ENCODE peak calls at places on chromosomes 2 and 18, in eight cellular contexts. T is mesothelial cell of epicardium, R is memory B cell, G is T1000, Q is EH, U is NCI-H1048, P is IMR-90, A is right lobe of liver. M is an unnamed sample.

GRCh38 chr2:164066095-164066494 is 330.3 kb upstream of the FIGN start:
- DNase-seq in G (no peak), U (peak), T (no peak), P (no peak), Q (no peak), A (no peak), R (no peak), M (no peak)

GRCh38 chr2:239583879-239584859 is 183.3 kb upstream of the HDAC4 start:
- DNase-seq in Q (no peak), G (no peak), U (no peak), T (no peak), P (no peak), A (no peak), R (no peak), M (no peak)

GRCh38 chr18:23884712-23885375 is 129.7 kb upstream of the TTC39C start:
- DNase-seq in Q (no peak), G (no peak), R (no peak), P (no peak), T (no peak), U (no peak), A (no peak), M (no peak)

GRCh38 chr2:74036450-74037175 is 51.9 kb downstream of the TET3 start:
- DNase-seq in T (no peak), G (no peak), U (no peak), P (no peak), A (no peak), R (no peak), Q (no peak), M (no peak)

GRCh38 chr2:240564571-240565266 is 3.6 kb upstream of the RNPEPL1 start:
- DNase-seq in T (no peak), A (no peak), R (peak), G (no peak), P (peak), Q (no peak), U (no peak), M (no peak)

GRCh38 chr2:217014298-217015116 is 154.6 kb upstream of the TNP1 start:
- DNase-seq in G (no peak), P (no peak), R (no peak), Q (no peak), T (no peak), A (no peak), U (no peak), M (no peak)

GRCh38 chr18:46289931-46290330 is 185.7 kb downstream of the HAUS1 start:
- DNase-seq in T (no peak), G (no peak), R (no peak), P (no peak), A (no peak), U (no peak), Q (no peak), M (no peak)

GRCh38 chr2:120576509-120577474 is 158.9 kb upstream of the GLI2 start:
- DNase-seq in A (peak), U (no peak), P (peak), Q (peak), T (no peak), G (no peak), R (no peak), M (peak)

GRCh38 chr2:127415593-127416485 is 2.4 kb upstream of the PROC start:
- DNase-seq in R (peak), A (peak), T (peak), P (no peak), G (no peak), Q (no peak), U (no peak), M (peak)

GRCh38 chr2:221096651-221097567 is 475.2 kb downstream of the EPHA4 start:
- DNase-seq in T (no peak), U (no peak), P (no peak), R (no peak), G (no peak), A (no peak), Q (peak), M (no peak)

GRCh38 chr2:5365871-5366461 is 326.2 kb upstream of the SOX11 start:
- DNase-seq in Q (no peak), G (no peak), A (peak), U (no peak), T (peak), R (peak), P (peak), M (peak)

GRCh38 chr2:184004945-184005672 is 593.2 kb upstream of the ZNF804A start:
- DNase-seq in Q (no peak), R (no peak), U (no peak), P (no peak), G (no peak), T (no peak), A (no peak), M (no peak)

GRCh38 chr2:210366675-210367080 is 51.7 kb upstream of the MYL1 start:
- DNase-seq in R (no peak), Q (no peak), U (no peak), A (no peak), T (no peak), G (peak), P (no peak), M (no peak)

GRCh38 chr18:46098616-46098933 is 479 bp upstream of the ATP5F1A start:
- DNase-seq in A (no peak), T (no peak), Q (no peak), G (no peak), U (no peak), P (no peak), R (peak), M (peak)

GRCh38 chr2:65554765-65555561 is 122.6 kb upstream of the SPRED2 start:
- DNase-seq in T (no peak), A (no peak), G (peak), P (peak), U (no peak), R (no peak), Q (peak), M (no peak)

GRCh38 chr18:32111706-32112105 is 20.0 kb downstream of the RNF138 start:
- DNase-seq in U (no peak), P (no peak), R (no peak), T (no peak), Q (no peak), A (no peak), G (no peak), M (no peak)

GRCh38 chr2:196315388-196316049 is 144.1 kb upstream of the STK17B start:
- DNase-seq in A (no peak), T (no peak), U (no peak), R (no peak), G (no peak), Q (peak), P (peak), M (no peak)

GRCh38 chr2:42567806-42568429 is 514 bp upstream of the MTA3 start:
- DNase-seq in G (no peak), U (no peak), P (no peak), R (peak), T (peak), Q (peak), A (peak), M (peak)

GRCh38 chr2:234847364-234847635 is 104.5 kb upstream of the SH3BP4 start:
- DNase-seq in P (no peak), G (no peak), A (no peak), Q (no peak), R (no peak), U (no peak), T (no peak), M (no peak)

GRCh38 chr2:109348645-109349554 is 219.9 kb downstream of the SH3RF3 start:
- DNase-seq in A (no peak), U (no peak), Q (no peak), P (no peak), T (no peak), R (no peak), G (no peak), M (no peak)

GRCh38 chr2:25389161-25389560 is 47.4 kb upstream of the DNMT3A start:
- DNase-seq in T (no peak), R (no peak), P (no peak), Q (no peak), U (no peak), G (no peak), A (no peak), M (no peak)

GRCh38 chr2:184938221-184938985 is 340.1 kb downstream of the ZNF804A start:
- DNase-seq in Q (no peak), R (no peak), A (no peak), P (no peak), U (no peak), G (no peak), T (no peak), M (no peak)

GRCh38 chr2:207283356-207283755 is 117.6 kb upstream of the KLF7 start:
- DNase-seq in U (no peak), A (no peak), G (no peak), R (no peak), T (no peak), Q (peak), P (no peak), M (no peak)

GRCh38 chr18:79510731-79511141 is 115.0 kb downstream of the NFATC1 start:
- DNase-seq in Q (no peak), U (no peak), R (no peak), G (no peak), P (no peak), T (peak), A (no peak), M (no peak)